ENCODE peak calls at places on chromosomes 16 and 17, in nine cellular contexts. One of them, this sample, is unnamed.

GRCh38 chr16:88512728-88513674 is 57.2 kb upstream of the ZC3H18 start:
- DNase-seq in hepatocyte: peak; percentile 52
- DNase-seq in HCT116: no peak
- DNase-seq in body of pancreas: no peak
- DNase-seq in stomach: peak; percentile 81
- DNase-seq in esophagus squamous epithelium: no peak
- DNase-seq in sigmoid colon: no peak
- DNase-seq in right cardiac atrium: no peak
- DNase-seq in ovary: no peak
- DNase-seq in this sample: no peak

GRCh38 chr16:85417156-85417860 is 195.8 kb upstream of the GSE1 start:
- DNase-seq in sigmoid colon: peak; percentile 46
- DNase-seq in right cardiac atrium: no peak
- DNase-seq in ovary: no peak
- DNase-seq in stomach: no peak
- DNase-seq in esophagus squamous epithelium: no peak
- DNase-seq in hepatocyte: no peak
- DNase-seq in body of pancreas: peak; percentile 10
- DNase-seq in HCT116: no peak
- DNase-seq in this sample: no peak

GRCh38 chr16:15403392-15403995 is 7.9 kb downstream of the MPV17L start:
- DNase-seq in stomach: no peak
- DNase-seq in HCT116: no peak
- DNase-seq in right cardiac atrium: no peak
- DNase-seq in body of pancreas: no peak
- DNase-seq in sigmoid colon: no peak
- DNase-seq in esophagus squamous epithelium: no peak
- DNase-seq in hepatocyte: no peak
- DNase-seq in ovary: no peak
- DNase-seq in this sample: no peak

GRCh38 chr17:73320601-73321264 is 8.9 kb upstream of the CDC42EP4 start:
- DNase-seq in HCT116: no peak
- DNase-seq in ovary: no peak
- DNase-seq in sigmoid colon: no peak
- DNase-seq in right cardiac atrium: no peak
- DNase-seq in esophagus squamous epithelium: no peak
- DNase-seq in body of pancreas: no peak
- DNase-seq in stomach: no peak
- DNase-seq in hepatocyte: no peak
- DNase-seq in this sample: no peak

GRCh38 chr17:78172284-78173024 is 4.1 kb downstream of the SYNGR2 start:
- DNase-seq in HCT116: no peak
- DNase-seq in right cardiac atrium: peak; percentile 52
- DNase-seq in esophagus squamous epithelium: no peak
- DNase-seq in body of pancreas: no peak
- DNase-seq in ovary: peak; percentile 62
- DNase-seq in stomach: peak; percentile 73
- DNase-seq in sigmoid colon: no peak
- DNase-seq in hepatocyte: no peak
- DNase-seq in this sample: peak; percentile 90

GRCh38 chr17:34607917-34608316 is 28.5 kb downstream of the TMEM132E start:
- DNase-seq in right cardiac atrium: no peak
- DNase-seq in hepatocyte: no peak
- DNase-seq in HCT116: no peak
- DNase-seq in stomach: no peak
- DNase-seq in sigmoid colon: no peak
- DNase-seq in body of pancreas: no peak
- DNase-seq in esophagus squamous epithelium: no peak
- DNase-seq in ovary: no peak
- DNase-seq in this sample: no peak

GRCh38 chr17:8832711-8833352 is 33.7 kb upstream of the MFSD6L start:
- DNase-seq in right cardiac atrium: no peak
- DNase-seq in ovary: no peak
- DNase-seq in stomach: no peak
- DNase-seq in esophagus squamous epithelium: no peak
- DNase-seq in hepatocyte: peak; percentile 32
- DNase-seq in HCT116: peak; percentile 12
- DNase-seq in sigmoid colon: no peak
- DNase-seq in body of pancreas: no peak
- DNase-seq in this sample: peak; percentile 47

GRCh38 chr17:80492343-80493136 is 16.1 kb upstream of the NPTX1 start:
- DNase-seq in right cardiac atrium: no peak
- DNase-seq in stomach: no peak
- DNase-seq in hepatocyte: no peak
- DNase-seq in esophagus squamous epithelium: no peak
- DNase-seq in body of pancreas: no peak
- DNase-seq in sigmoid colon: no peak
- DNase-seq in ovary: no peak
- DNase-seq in HCT116: no peak
- DNase-seq in this sample: no peak

GRCh38 chr16:20271893-20272292 is 55.4 kb downstream of the GP2 start:
- DNase-seq in stomach: no peak
- DNase-seq in ovary: no peak
- DNase-seq in esophagus squamous epithelium: no peak
- DNase-seq in right cardiac atrium: no peak
- DNase-seq in hepatocyte: no peak
- DNase-seq in HCT116: no peak
- DNase-seq in sigmoid colon: no peak
- DNase-seq in body of pancreas: no peak
- DNase-seq in this sample: no peak

GRCh38 chr17:2051388-2052237 is 3.3 kb upstream of the HIC1 start:
- DNase-seq in HCT116: no peak
- DNase-seq in right cardiac atrium: no peak
- DNase-seq in stomach: no peak
- DNase-seq in hepatocyte: no peak
- DNase-seq in ovary: peak; percentile 57
- DNase-seq in sigmoid colon: peak; percentile 65
- DNase-seq in esophagus squamous epithelium: no peak
- DNase-seq in body of pancreas: no peak
- DNase-seq in this sample: no peak

GRCh38 chr17:2054262-2054739 is 602 bp upstream of the HIC1 start:
- DNase-seq in stomach: no peak
- DNase-seq in ovary: peak; percentile 72
- DNase-seq in esophagus squamous epithelium: no peak
- DNase-seq in HCT116: no peak
- DNase-seq in hepatocyte: no peak
- DNase-seq in sigmoid colon: peak; percentile 81
- DNase-seq in body of pancreas: no peak
- DNase-seq in right cardiac atrium: peak; percentile 50
- DNase-seq in this sample: no peak

GRCh38 chr17:2054740-2055493 is at the start of gene HIC1:
- DNase-seq in HCT116: no peak
- DNase-seq in sigmoid colon: peak; percentile 91
- DNase-seq in hepatocyte: peak; percentile 90
- DNase-seq in stomach: peak; percentile 79
- DNase-seq in esophagus squamous epithelium: no peak
- DNase-seq in ovary: peak; percentile 87
- DNase-seq in right cardiac atrium: peak; percentile 85
- DNase-seq in body of pancreas: peak; percentile 76
- DNase-seq in this sample: peak; percentile 71

GRCh38 chr17:2055494-2056220 is 754 bp downstream of the HIC1 start:
- DNase-seq in right cardiac atrium: peak; percentile 59
- DNase-seq in HCT116: no peak
- DNase-seq in body of pancreas: no peak
- DNase-seq in ovary: peak; percentile 80
- DNase-seq in esophagus squamous epithelium: no peak
- DNase-seq in stomach: no peak
- DNase-seq in hepatocyte: no peak
- DNase-seq in sigmoid colon: peak; percentile 68
- DNase-seq in this sample: no peak

GRCh38 chr17:2053380-2054261 is 1.3 kb upstream of the HIC1 start:
- DNase-seq in esophagus squamous epithelium: no peak
- DNase-seq in ovary: peak; percentile 92
- DNase-seq in body of pancreas: peak; percentile 59
- DNase-seq in hepatocyte: peak; percentile 86
- DNase-seq in sigmoid colon: peak; percentile 93
- DNase-seq in stomach: peak; percentile 71
- DNase-seq in HCT116: no peak
- DNase-seq in right cardiac atrium: peak; percentile 87
- DNase-seq in this sample: peak; percentile 76
- H3K4me3 ChIP-seq in esophagus squamous epithelium: peak overlapping the region; percentile 69
- H3K4me3 ChIP-seq in ovary: peak overlapping the region; percentile 41
- H3K4me3 ChIP-seq in body of pancreas: no peak overlapping the region
- H3K4me3 ChIP-seq in hepatocyte: peak overlapping the region; percentile 1
- H3K4me3 ChIP-seq in sigmoid colon: peak overlapping the region; percentile 64
- H3K4me3 ChIP-seq in stomach: peak overlapping the region; percentile 69
- H3K4me3 ChIP-seq in HCT116: no peak overlapping the region
- H3K4me3 ChIP-seq in right cardiac atrium: peak overlapping the region; percentile 39
- H3K4me3 ChIP-seq in this sample: peak overlapping the region; percentile 59

GRCh38 chr17:41695134-41695661 is 6.5 kb downstream of the EIF1 start:
- DNase-seq in hepatocyte: no peak
- DNase-seq in stomach: no peak
- DNase-seq in right cardiac atrium: no peak
- DNase-seq in esophagus squamous epithelium: no peak
- DNase-seq in ovary: no peak
- DNase-seq in sigmoid colon: no peak
- DNase-seq in HCT116: no peak
- DNase-seq in body of pancreas: no peak
- DNase-seq in this sample: no peak

GRCh38 chr17:41691031-41691777 is 2.5 kb downstream of the EIF1 start:
- DNase-seq in sigmoid colon: no peak
- DNase-seq in hepatocyte: no peak
- DNase-seq in stomach: no peak
- DNase-seq in ovary: no peak
- DNase-seq in HCT116: no peak
- DNase-seq in esophagus squamous epithelium: no peak
- DNase-seq in body of pancreas: no peak
- DNase-seq in right cardiac atrium: no peak
- DNase-seq in this sample: no peak

GRCh38 chr17:41697122-41697962 is 8.7 kb downstream of the EIF1 start:
- DNase-seq in body of pancreas: peak; percentile 64
- DNase-seq in right cardiac atrium: peak; percentile 75
- DNase-seq in sigmoid colon: peak; percentile 95
- DNase-seq in stomach: peak; percentile 39
- DNase-seq in HCT116: no peak
- DNase-seq in esophagus squamous epithelium: no peak
- DNase-seq in hepatocyte: peak; percentile 70
- DNase-seq in ovary: peak; percentile 65
- DNase-seq in this sample: peak; percentile 63

GRCh38 chr17:41692722-41693521 is 4.2 kb downstream of the EIF1 start:
- DNase-seq in esophagus squamous epithelium: no peak
- DNase-seq in ovary: no peak
- DNase-seq in body of pancreas: no peak
- DNase-seq in sigmoid colon: no peak
- DNase-seq in hepatocyte: no peak
- DNase-seq in HCT116: no peak
- DNase-seq in stomach: no peak
- DNase-seq in right cardiac atrium: no peak
- DNase-seq in this sample: no peak

GRCh38 chr17:41695954-41696720 is 7.5 kb downstream of the EIF1 start:
- DNase-seq in esophagus squamous epithelium: no peak
- DNase-seq in stomach: peak; percentile 48
- DNase-seq in HCT116: peak; percentile 53
- DNase-seq in right cardiac atrium: peak; percentile 65
- DNase-seq in sigmoid colon: peak; percentile 82
- DNase-seq in body of pancreas: peak; percentile 67
- DNase-seq in ovary: peak; percentile 84
- DNase-seq in hepatocyte: peak; percentile 89
- DNase-seq in this sample: peak; percentile 74
- H3K27ac ChIP-seq in esophagus squamous epithelium: peak overlapping the region; percentile 66
- H3K27ac ChIP-seq in stomach: peak overlapping the region; percentile 46
- H3K27ac ChIP-seq in HCT116: no peak overlapping the region
- H3K27ac ChIP-seq in right cardiac atrium: no peak overlapping the region
- H3K27ac ChIP-seq in sigmoid colon: peak overlapping the region; percentile 33
- H3K27ac ChIP-seq in body of pancreas: no peak overlapping the region
- H3K27ac ChIP-seq in ovary: peak overlapping the region; percentile 43
- H3K27ac ChIP-seq in hepatocyte: no peak overlapping the region
- H3K27ac ChIP-seq in this sample: no peak overlapping the region

DNA sequence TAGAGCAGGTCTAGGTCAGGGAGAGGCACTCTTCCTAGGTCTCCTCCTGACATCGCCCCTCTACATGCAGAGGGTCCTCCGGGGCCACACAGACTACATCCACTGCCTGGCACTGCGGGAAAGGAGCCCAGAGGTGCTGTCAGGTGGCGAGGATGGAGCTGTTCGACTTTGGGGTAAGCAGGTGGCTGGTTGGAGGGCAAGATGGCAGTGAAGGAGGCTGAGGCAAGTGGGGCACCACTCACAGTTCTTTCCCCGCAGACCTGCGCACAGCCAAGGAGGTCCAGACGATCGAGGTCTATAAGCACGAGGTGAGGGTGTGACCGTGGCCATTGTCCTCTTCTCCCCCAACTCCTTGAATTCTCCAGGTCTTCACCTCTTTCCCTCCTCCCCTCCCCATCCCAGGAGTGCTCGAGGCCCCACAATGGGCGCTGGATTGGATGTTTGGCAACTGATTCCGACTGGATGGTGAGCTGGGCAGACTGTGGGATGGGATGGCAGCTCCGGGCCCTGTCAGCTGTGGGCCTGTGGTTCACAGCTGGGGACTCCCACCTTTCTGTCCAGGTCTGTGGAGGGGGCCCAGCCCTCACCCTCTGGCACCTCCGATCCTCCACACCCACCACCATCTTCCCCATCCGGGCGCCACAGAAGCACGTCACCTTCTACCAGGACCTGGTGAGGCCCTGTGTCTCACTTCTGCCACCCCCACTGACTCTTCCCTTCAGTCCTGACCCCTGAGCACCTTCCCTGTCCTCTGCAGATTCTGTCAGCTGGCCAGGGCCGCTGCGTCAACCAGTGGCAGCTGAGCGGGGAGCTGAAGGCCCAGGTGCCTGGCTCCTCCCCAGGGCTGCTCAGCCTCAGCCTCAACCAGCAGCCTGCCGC is 3.0 kb downstream of the THOC6 start:
- DNase-seq in sigmoid colon: no peak
- DNase-seq in esophagus squamous epithelium: no peak
- DNase-seq in right cardiac atrium: no peak
- DNase-seq in body of pancreas: peak; percentile 37
- DNase-seq in ovary: no peak
- DNase-seq in hepatocyte: peak; percentile 8
- DNase-seq in stomach: no peak
- DNase-seq in HCT116: no peak
- DNase-seq in this sample: no peak
- H3K27me3 ChIP-seq in sigmoid colon: peaks cover 24% of the 10 kb centered on the region
- H3K27me3 ChIP-seq in esophagus squamous epithelium: peaks cover 36% of the 10 kb centered on the region
- H3K27me3 ChIP-seq in right cardiac atrium: no peaks in the 10 kb centered on the region
- H3K27me3 ChIP-seq in body of pancreas: no peaks in the 10 kb centered on the region
- H3K27me3 ChIP-seq in ovary: peaks cover 2% of the 10 kb centered on the region
- H3K27me3 ChIP-seq in hepatocyte: no peaks in the 10 kb centered on the region
- H3K27me3 ChIP-seq in stomach: peaks cover 36% of the 10 kb centered on the region
- H3K27me3 ChIP-seq in HCT116: no peaks in the 10 kb centered on the region
- H3K27me3 ChIP-seq in this sample: peaks cover 4% of the 10 kb centered on the region

DNA sequence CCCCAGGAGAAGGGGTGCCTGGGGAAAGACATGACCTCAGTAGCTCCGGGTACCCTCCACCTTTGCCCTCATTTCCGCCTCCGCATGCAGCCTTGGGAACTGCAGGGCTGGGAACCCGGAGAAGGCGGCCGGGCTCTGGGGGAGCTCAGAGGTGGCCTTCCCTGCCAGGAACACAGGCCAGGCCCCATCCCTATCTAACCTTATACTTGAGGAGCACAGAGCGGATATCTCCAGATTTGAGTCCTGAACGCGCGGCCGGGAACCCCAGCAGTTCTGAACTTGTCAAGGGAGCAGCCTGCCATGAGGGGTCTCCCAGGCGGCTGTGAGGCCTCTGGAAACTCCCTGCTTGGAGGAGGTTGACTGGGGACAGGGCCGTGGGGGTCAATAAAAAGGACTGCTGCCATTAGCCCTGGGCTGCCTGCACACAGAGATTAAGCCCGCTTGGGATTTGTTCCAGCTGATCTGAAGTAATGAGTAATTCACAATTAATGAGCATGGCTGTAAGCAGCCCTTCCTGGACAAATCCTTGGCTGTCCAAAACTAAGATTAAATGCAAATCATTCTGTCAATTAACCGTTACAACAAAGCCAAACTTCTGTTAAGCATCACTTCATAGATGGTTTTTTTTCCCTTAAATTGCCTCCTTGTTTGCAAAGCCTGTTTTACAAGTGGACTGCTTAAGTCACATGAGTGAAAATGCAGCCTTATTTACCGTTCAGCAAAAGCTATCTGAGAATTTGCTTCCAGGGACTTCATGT is 26.2 kb upstream of the METRNL start:
- DNase-seq in ovary: no peak
- DNase-seq in right cardiac atrium: peak; percentile 48
- DNase-seq in esophagus squamous epithelium: no peak
- DNase-seq in HCT116: no peak
- DNase-seq in body of pancreas: no peak
- DNase-seq in sigmoid colon: peak; percentile 70
- DNase-seq in stomach: peak; percentile 28
- DNase-seq in hepatocyte: no peak
- DNase-seq in this sample: peak; percentile 31
- H3K4me3 ChIP-seq in ovary: no peak overlapping the region
- H3K4me3 ChIP-seq in right cardiac atrium: no peak overlapping the region
- H3K4me3 ChIP-seq in esophagus squamous epithelium: no peak overlapping the region
- H3K4me3 ChIP-seq in HCT116: no peak overlapping the region
- H3K4me3 ChIP-seq in body of pancreas: no peak overlapping the region
- H3K4me3 ChIP-seq in sigmoid colon: no peak overlapping the region
- H3K4me3 ChIP-seq in stomach: no peak overlapping the region
- H3K4me3 ChIP-seq in hepatocyte: no peak overlapping the region
- H3K4me3 ChIP-seq in this sample: no peak overlapping the region

This sample was measured in colonic mucosa.